ENCODE peak calls at places on chromosomes 12 and 14, in five cellular contexts. K, Z, X, U and L are unnamed samples.

GRCh38 chr14:46646796-46647195 is 4.8 kb downstream of the RPL10L start:
- DNase-seq in Z (no peak), U (no peak), K (no peak), X (no peak), L (no peak)

GRCh38 chr12:49621651-49622500 is 1.5 kb upstream of the PRPF40B start:
- DNase-seq in K (peak; percentile 79), U (no peak), Z (no peak), X (no peak), L (no peak)

GRCh38 chr12:126915309-126915708 is 1351.7 kb upstream of the TMEM132C start:
- DNase-seq in U (no peak), X (peak; percentile 58), Z (no peak), K (no peak), L (no peak)

GRCh38 chr14:32202468-32202865 is 602 bp downstream of the RNU6-8 start:
- DNase-seq in Z (no peak), X (peak; percentile 9), K (no peak), U (no peak), L (no peak)

GRCh38 chr12:69475237-69475984 is 5.2 kb downstream of the FRS2 start:
- DNase-seq in Z (no peak), K (no peak), U (no peak), X (no peak), L (no peak)

GRCh38 chr12:3743803-3744202 is 9.1 kb downstream of the CRACR2A start:
- DNase-seq in X (no peak), Z (no peak), U (no peak), K (no peak), L (peak; percentile 35)

GRCh38 chr12:70982286-70982685 is 61.7 kb upstream of the PTPRR start:
- DNase-seq in Z (no peak), X (no peak), U (no peak), K (no peak), L (no peak)

GRCh38 chr12:114655934-114656697 is 27.9 kb downstream of the TBX3 start:
- DNase-seq in Z (no peak), K (no peak), U (no peak), X (peak; percentile 33), L (no peak)

GRCh38 chr12:54216580-54217308 is 28.0 kb upstream of the SMUG1 start:
- DNase-seq in Z (peak; percentile 71), X (peak; percentile 95), U (peak; percentile 78), K (peak; percentile 81), L (peak; percentile 52)

GRCh38 chr14:100077441-100077840 is 12.2 kb downstream of the EVL start:
- DNase-seq in U (no peak), X (no peak), Z (no peak), K (no peak), L (no peak)

GRCh38 chr14:54890794-54891193 is 11.8 kb downstream of the GCH1 start:
- DNase-seq in X (no peak), K (no peak), Z (no peak), U (no peak), L (no peak)

GRCh38 chr12:24911284-24911791 is 37.6 kb downstream of the BCAT1 start:
- DNase-seq in Z (no peak), X (peak; percentile 23), U (no peak), K (no peak), L (no peak)

GRCh38 chr14:92945544-92945943 is 22.6 kb downstream of the CHGA start:
- DNase-seq in U (no peak), K (peak; percentile 72), Z (no peak), X (no peak), L (no peak)

GRCh38 chr14:22484638-22485037 is 104.4 kb downstream of the DAD1 start:
- DNase-seq in Z (no peak), U (no peak), K (no peak), X (no peak), L (no peak)

GRCh38 chr12:130137141-130138018 is 24.9 kb upstream of the FZD10 start:
- DNase-seq in K (no peak), U (no peak), X (no peak), Z (no peak), L (no peak)

GRCh38 chr14:77457115-77457521 is 283 bp downstream of the VIPAS39 start:
- DNase-seq in K (no peak), U (no peak), Z (no peak), X (no peak), L (no peak)

GRCh38 chr12:269216-269615 is 6.6 kb upstream of the SLC6A13 start:
- DNase-seq in Z (no peak), U (no peak), X (no peak), K (no peak), L (no peak)

GRCh38 chr12:22333751-22334695 is 484 bp downstream of the ST8SIA1 start:
- DNase-seq in U (peak; percentile 11), K (peak; percentile 83), X (no peak), Z (no peak), L (peak; percentile 52)

GRCh38 chr14:96255501-96256366 is at the start of gene BDKRB1:
- DNase-seq in U (no peak), X (no peak), K (no peak), Z (no peak), L (no peak)

GRCh38 chr12:52612431-52613290 is 5.7 kb downstream of the KRT73 start:
- DNase-seq in X (no peak), U (no peak), K (no peak), Z (no peak), L (no peak)

GRCh38 chr12:69994593-69995222 is 169.7 kb downstream of the MYRFL start:
- DNase-seq in K (no peak), U (peak; percentile 71), X (peak; percentile 58), Z (peak; percentile 53), L (no peak)

DNA sequence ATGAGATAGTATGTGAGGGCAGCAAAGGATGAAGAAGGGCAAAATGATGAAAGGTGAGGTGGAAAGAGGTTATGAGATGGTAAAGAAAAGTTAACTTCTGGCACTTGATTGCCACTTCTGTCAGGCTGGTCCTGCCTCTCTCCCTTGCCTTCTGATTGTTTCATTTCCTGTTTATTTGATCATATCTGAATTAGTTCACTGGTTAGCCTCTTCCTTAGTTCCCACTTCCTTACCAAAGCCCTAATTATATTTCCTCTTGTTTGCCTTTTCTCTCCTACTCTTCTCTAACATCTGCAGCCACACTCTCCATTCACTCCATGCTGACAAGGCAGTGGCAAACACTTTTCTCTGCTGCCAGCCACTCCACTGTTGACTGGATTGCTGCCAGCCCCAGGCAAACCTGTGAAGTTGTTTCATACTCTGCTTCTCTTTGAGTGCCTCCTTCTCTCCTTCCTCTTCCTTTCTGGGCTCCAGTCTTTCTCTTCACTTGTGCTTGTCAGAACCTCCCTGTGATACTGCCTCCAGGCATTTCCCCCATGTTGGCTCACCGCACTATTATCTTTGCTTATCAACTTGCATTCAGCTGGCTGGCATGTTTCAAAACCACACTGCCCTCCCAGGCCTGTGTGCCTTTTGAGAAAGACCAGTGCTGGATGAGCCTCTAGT is 8.1 kb downstream of the PNP start:
- DNase-seq in Z (peak; percentile 73), K (no peak), U (no peak), X (peak; percentile 76), L (no peak)
- TF ChIP-seq POLR2AphosphoS5 in Z (no peak), K (peak; percentile 16), U (no peak), X (peak; percentile 57), L (no peak)

GRCh38 chr12:72271741-72272661 is at the start of gene TRHDE:
- DNase-seq in X (no peak), U (peak; percentile 7), K (peak; percentile 89), Z (no peak), L (no peak)
- TF ChIP-seq POLR2A in X (no peak), U (no peak), K (no peak), Z (no peak), L (no peak)

DNA sequence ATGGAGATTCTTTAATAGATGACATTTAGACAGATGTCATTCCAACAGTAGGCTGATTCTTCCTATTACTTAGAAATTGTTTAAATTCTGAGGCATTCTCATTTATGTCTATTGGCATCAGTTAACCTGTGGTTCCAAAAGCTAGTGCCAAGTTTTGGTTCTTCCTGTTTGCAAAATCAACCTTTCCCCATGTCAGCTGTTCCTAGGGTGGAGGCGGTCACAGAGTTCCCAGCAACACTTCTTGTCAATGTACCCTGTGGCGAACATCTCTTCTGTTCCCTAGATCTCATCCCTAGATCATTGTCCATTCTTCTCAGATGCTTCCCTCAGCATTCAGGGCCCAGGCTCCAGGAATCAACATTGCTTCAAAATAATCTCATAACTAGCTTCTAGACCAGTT is 140.9 kb downstream of the PHLDA1 start:
- DNase-seq in X (no peak), Z (no peak), U (no peak), K (no peak), L (no peak)
- TF ChIP-seq POLR2AphosphoS5 in X (no peak), Z (no peak), U (no peak), K (no peak), L (no peak)

DNA sequence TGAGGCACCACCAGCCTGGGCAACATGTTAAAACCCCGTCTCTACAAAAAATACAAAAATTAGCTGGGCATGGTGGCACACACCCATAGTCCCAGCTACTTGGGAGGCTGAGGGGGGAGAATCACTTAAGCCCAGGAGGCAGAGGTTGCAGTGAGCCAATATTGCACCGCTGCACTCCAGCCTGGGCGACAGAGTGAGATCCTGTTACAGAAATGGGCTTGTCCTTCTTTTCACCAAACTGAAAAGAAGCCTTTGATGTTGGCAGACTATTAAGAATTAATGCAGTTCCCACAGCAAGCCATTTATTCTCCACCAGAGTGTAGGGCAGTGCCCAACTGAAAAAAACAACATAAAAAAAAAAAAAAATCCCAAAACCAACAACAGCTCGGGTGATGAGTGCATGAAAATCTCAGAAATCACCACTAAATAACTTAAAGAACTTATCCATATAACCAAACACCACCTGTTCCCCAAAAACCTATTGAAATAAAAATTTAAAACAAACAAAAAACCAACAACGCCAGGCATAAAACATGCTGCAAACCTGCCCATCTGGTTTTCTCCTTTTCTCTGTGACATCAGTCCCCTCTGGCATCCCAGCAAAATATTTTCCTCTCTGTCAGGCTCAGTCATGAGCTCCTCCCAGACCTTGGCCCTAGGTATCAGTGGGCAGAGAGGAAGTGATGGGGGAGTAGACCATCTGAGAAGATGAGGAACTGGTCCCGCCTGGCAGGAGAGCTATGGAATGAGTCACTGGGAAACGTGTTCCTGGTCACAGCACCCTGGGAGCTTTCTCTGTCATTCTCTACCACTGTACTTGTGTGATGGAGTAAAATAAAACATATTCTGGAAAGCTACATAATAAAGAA is 4.8 kb upstream of the SRSF9 start:
- DNase-seq in U (no peak), X (peak; percentile 71), K (no peak), Z (no peak), L (peak; percentile 84)
- TF ChIP-seq POLR2A in U (no peak), X (no peak), K (no peak), Z (no peak), L (no peak)

DNA sequence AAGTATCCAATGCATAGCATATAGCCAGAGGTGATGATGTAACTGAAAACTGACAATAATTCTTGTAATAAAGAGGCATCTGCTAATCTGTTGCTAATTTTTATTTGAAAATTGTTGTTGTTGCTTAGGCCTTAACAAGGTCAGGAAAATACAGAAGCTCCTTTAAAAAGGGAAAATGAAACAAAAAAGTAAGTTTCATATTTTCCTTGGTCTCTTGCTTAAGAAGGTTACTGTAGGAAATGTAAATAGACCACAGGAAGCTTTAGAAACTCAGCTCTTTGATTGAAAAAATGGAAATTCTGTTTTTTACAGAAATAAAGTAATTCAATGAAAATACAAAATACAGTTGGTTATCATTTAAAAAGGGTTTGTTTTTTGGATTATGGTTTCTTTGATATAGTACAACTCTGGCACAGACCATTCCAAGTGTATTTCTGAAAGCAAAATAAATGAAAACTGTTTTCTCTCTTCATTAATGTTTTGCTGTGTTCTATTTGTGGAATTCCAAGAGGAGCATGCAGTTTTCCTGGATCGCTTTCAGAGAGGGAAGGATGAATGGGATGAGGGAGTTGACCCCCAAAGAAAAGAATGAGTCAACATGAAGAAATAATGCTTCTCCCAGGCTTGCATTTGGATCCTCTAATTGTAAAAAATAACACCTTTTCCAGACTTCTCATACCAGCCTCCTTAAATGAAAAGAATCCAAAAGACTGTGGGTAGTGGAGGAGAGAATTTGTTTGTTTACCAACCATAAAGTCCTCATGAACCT is 397.9 kb upstream of the FAR2 start:
- DNase-seq in K (no peak), Z (no peak), U (no peak), X (no peak), L (no peak)
- TF ChIP-seq POLR2AphosphoS5 in K (no peak), Z (no peak), U (no peak), X (no peak), L (no peak)